ENCODE peak calls at places on chromosome 3, in six cellular contexts. One of them, this sample, is unnamed.
A peak's percentile ranks its signal among the peaks of the same experiment; 100 is the strongest.

GRCh38 chr3:113297741-113298320 is 86.5 kb downstream of the BOC start:
- DNase-seq in A549: no peak
- DNase-seq in K562: no peak
- DNase-seq in GM12878: no peak
- DNase-seq in IMR-90: no peak
- DNase-seq in HepG2: no peak
- DNase-seq in this sample: no peak

GRCh38 chr3:66104535-66104934 is 65.8 kb upstream of the MAGI1 start:
- DNase-seq in A549: no peak
- DNase-seq in IMR-90: no peak
- DNase-seq in HepG2: no peak
- DNase-seq in GM12878: no peak
- DNase-seq in K562: no peak
- DNase-seq in this sample: no peak

GRCh38 chr3:155519081-155519480 is 225.6 kb upstream of the STRIT1 start:
- DNase-seq in GM12878: no peak
- DNase-seq in A549: no peak
- DNase-seq in HepG2: no peak
- DNase-seq in K562: no peak
- DNase-seq in IMR-90: no peak
- DNase-seq in this sample: no peak

GRCh38 chr3:11611271-11611893 is 32.3 kb downstream of the VGLL4 start:
- DNase-seq in GM12878: no peak
- DNase-seq in A549: no peak
- DNase-seq in K562: no peak
- DNase-seq in IMR-90: no peak
- DNase-seq in HepG2: no peak
- DNase-seq in this sample: no peak

GRCh38 chr3:84904212-84904611 is 54.6 kb upstream of the CADM2 start:
- DNase-seq in HepG2: no peak
- DNase-seq in A549: no peak
- DNase-seq in K562: no peak
- DNase-seq in GM12878: no peak
- DNase-seq in IMR-90: no peak
- DNase-seq in this sample: no peak

GRCh38 chr3:96622878-96623277 is 191.5 kb upstream of the EPHA6 start:
- DNase-seq in HepG2: no peak
- DNase-seq in IMR-90: no peak
- DNase-seq in A549: no peak
- DNase-seq in K562: no peak
- DNase-seq in GM12878: no peak
- DNase-seq in this sample: no peak

GRCh38 chr3:55059027-55059629 is 131.3 kb upstream of the LRTM1 start:
- DNase-seq in IMR-90: peak; percentile 55
- DNase-seq in HepG2: no peak
- DNase-seq in GM12878: no peak
- DNase-seq in A549: no peak
- DNase-seq in K562: no peak
- DNase-seq in this sample: no peak

GRCh38 chr3:54278960-54279359 is 156.6 kb downstream of the CACNA2D3 start:
- DNase-seq in GM12878: no peak
- DNase-seq in K562: no peak
- DNase-seq in IMR-90: no peak
- DNase-seq in HepG2: no peak
- DNase-seq in A549: no peak
- DNase-seq in this sample: no peak

GRCh38 chr3:156764761-156765160 is 61.4 kb upstream of the LEKR1 start:
- DNase-seq in GM12878: no peak
- DNase-seq in IMR-90: peak; percentile 29
- DNase-seq in HepG2: no peak
- DNase-seq in K562: no peak
- DNase-seq in A549: no peak
- DNase-seq in this sample: no peak

GRCh38 chr3:197029511-197030167 is at the start of gene MELTF:
- DNase-seq in GM12878: no peak
- DNase-seq in IMR-90: peak; percentile 71
- DNase-seq in HepG2: peak; percentile 27
- DNase-seq in A549: peak; percentile 80
- DNase-seq in K562: peak; percentile 96
- DNase-seq in this sample: peak; percentile 83

GRCh38 chr3:76943671-76944070 is 96.2 kb upstream of the ROBO2 start:
- DNase-seq in IMR-90: peak; percentile 5
- DNase-seq in K562: no peak
- DNase-seq in HepG2: no peak
- DNase-seq in GM12878: no peak
- DNase-seq in A549: no peak
- DNase-seq in this sample: no peak

GRCh38 chr3:141557961-141558706 is 71.3 kb downstream of the RASA2 start:
- DNase-seq in GM12878: no peak
- DNase-seq in IMR-90: no peak
- DNase-seq in K562: peak; percentile 47
- DNase-seq in A549: no peak
- DNase-seq in HepG2: no peak
- DNase-seq in this sample: no peak

GRCh38 chr3:143538577-143538981 is 309.7 kb downstream of the SLC9A9 start:
- DNase-seq in A549: no peak
- DNase-seq in HepG2: no peak
- DNase-seq in IMR-90: peak; percentile 36
- DNase-seq in GM12878: no peak
- DNase-seq in K562: no peak
- DNase-seq in this sample: no peak

GRCh38 chr3:64224826-64225606 is at the start of gene PRICKLE2:
- DNase-seq in GM12878: peak; percentile 35
- DNase-seq in A549: peak; percentile 69
- DNase-seq in HepG2: no peak
- DNase-seq in IMR-90: peak; percentile 96
- DNase-seq in K562: no peak
- DNase-seq in this sample: peak; percentile 32

GRCh38 chr3:5045961-5046360 is 66.7 kb downstream of the BHLHE40 start:
- DNase-seq in HepG2: no peak
- DNase-seq in A549: no peak
- DNase-seq in GM12878: no peak
- DNase-seq in K562: no peak
- DNase-seq in IMR-90: no peak
- DNase-seq in this sample: no peak

GRCh38 chr3:178676077-178676476 is 139.8 kb downstream of the KCNMB2 start:
- DNase-seq in A549: no peak
- DNase-seq in K562: no peak
- DNase-seq in HepG2: no peak
- DNase-seq in IMR-90: no peak
- DNase-seq in GM12878: no peak
- DNase-seq in this sample: no peak

GRCh38 chr3:106030620-106030945 is 161.8 kb upstream of the CBLB start:
- DNase-seq in A549: no peak
- DNase-seq in K562: no peak
- DNase-seq in GM12878: no peak
- DNase-seq in HepG2: no peak
- DNase-seq in IMR-90: peak; percentile 71
- DNase-seq in this sample: no peak

GRCh38 chr3:19947549-19948071 is 713 bp downstream of the RAB5A start:
- DNase-seq in HepG2: peak; percentile 42
- DNase-seq in IMR-90: peak; percentile 41
- DNase-seq in GM12878: no peak
- DNase-seq in A549: peak; percentile 58
- DNase-seq in K562: peak; percentile 66
- DNase-seq in this sample: peak; percentile 46

GRCh38 chr3:55511895-55512585 is 24.9 kb upstream of the WNT5A start:
- DNase-seq in GM12878: no peak
- DNase-seq in HepG2: no peak
- DNase-seq in A549: no peak
- DNase-seq in IMR-90: peak; percentile 84
- DNase-seq in K562: no peak
- DNase-seq in this sample: no peak

GRCh38 chr3:62712776-62713175 is 162.4 kb downstream of the CADPS start:
- DNase-seq in GM12878: no peak
- DNase-seq in IMR-90: no peak
- DNase-seq in A549: no peak
- DNase-seq in HepG2: no peak
- DNase-seq in K562: no peak
- DNase-seq in this sample: no peak

GRCh38 chr3:179528786-179529185 is 33.9 kb upstream of the ACTL6A start:
- DNase-seq in IMR-90: peak; percentile 72
- DNase-seq in GM12878: no peak
- DNase-seq in A549: no peak
- DNase-seq in HepG2: no peak
- DNase-seq in K562: no peak
- DNase-seq in this sample: no peak

GRCh38 chr3:177574232-177574856 is 377.1 kb upstream of the TBL1XR1 start:
- DNase-seq in A549: peak; percentile 22
- DNase-seq in IMR-90: peak; percentile 81
- DNase-seq in GM12878: no peak
- DNase-seq in HepG2: peak; percentile 71
- DNase-seq in K562: peak; percentile 12
- DNase-seq in this sample: no peak

GRCh38 chr3:140442621-140443020 is 235.2 kb upstream of the TRIM42 start:
- DNase-seq in K562: no peak
- DNase-seq in HepG2: no peak
- DNase-seq in A549: no peak
- DNase-seq in GM12878: no peak
- DNase-seq in IMR-90: no peak
- DNase-seq in this sample: no peak

GRCh38 chr3:198080521-198081384 is 120.7 kb downstream of the LMLN start:
- DNase-seq in GM12878: no peak
- DNase-seq in A549: peak; percentile 10
- DNase-seq in K562: peak; percentile 76
- DNase-seq in IMR-90: peak; percentile 56
- DNase-seq in HepG2: peak; percentile 18
- DNase-seq in this sample: peak; percentile 59

GRCh38 chr3:190747566-190747965 is 114.9 kb downstream of the GMNC start:
- DNase-seq in K562: no peak
- DNase-seq in GM12878: no peak
- DNase-seq in HepG2: no peak
- DNase-seq in A549: no peak
- DNase-seq in IMR-90: no peak
- DNase-seq in this sample: no peak

GRCh38 chr3:79052054-79052681 is 715.6 kb downstream of the ROBO1 start:
- DNase-seq in A549: no peak
- DNase-seq in HepG2: peak; percentile 40
- DNase-seq in K562: no peak
- DNase-seq in GM12878: no peak
- DNase-seq in IMR-90: no peak
- DNase-seq in this sample: no peak

DNA sequence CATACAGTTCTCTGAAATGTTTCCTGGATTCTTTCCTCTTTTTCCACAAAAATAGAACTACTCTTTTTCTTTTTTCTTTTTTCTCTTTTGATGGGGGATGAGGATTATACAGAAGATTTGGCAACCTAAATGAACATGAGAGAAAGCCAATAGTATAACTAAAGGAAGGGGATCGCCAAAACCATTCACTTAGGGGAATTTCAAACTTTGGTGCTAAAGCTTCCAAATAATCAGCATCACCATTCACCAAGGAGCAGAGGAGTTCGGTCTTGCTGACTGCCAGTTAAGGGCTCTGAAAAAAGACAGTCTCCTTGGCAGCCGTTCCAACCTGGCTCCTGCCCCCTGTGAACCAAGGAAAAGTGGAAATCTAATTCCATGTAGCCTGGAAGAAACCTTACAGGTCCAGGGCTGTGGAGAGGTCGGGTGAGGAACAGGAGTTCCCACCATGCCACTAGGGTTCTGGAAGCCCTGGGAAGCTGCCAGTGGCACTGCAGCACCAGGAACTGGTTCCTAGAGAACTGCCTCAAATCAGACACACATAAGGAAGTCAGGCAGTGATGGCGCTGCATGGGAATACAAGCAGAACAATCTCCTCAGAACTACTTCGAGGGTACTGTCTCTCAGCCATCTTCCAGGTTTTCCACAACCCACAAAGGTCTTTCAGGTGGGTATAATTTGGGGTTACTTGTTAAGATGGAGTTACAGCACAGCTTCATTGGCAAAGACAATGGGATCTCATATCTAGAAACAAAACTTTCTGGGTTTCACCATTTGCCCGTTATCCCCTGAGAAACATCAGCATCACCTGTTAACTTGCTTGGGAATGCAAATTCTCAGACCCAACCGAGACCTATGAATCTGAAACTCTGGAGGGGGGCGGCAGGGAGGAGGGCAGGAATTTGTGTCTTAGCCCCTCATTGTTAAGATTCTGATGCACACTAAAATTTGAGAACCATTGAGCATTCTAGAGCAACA is 176.7 kb downstream of the TNIK start:
- DNase-seq in IMR-90: no peak
- DNase-seq in K562: no peak
- DNase-seq in HepG2: no peak
- DNase-seq in GM12878: peak; percentile 71
- DNase-seq in A549: no peak
- DNase-seq in this sample: no peak
- TF ChIP-seq BHLHE40 in IMR-90: no peak
- TF ChIP-seq BHLHE40 in K562: no peak
- TF ChIP-seq BHLHE40 in HepG2: no peak
- TF ChIP-seq BHLHE40 in GM12878: no peak
- TF ChIP-seq BHLHE40 in A549: no peak
- TF ChIP-seq BHLHE40 in this sample: no peak

DNA sequence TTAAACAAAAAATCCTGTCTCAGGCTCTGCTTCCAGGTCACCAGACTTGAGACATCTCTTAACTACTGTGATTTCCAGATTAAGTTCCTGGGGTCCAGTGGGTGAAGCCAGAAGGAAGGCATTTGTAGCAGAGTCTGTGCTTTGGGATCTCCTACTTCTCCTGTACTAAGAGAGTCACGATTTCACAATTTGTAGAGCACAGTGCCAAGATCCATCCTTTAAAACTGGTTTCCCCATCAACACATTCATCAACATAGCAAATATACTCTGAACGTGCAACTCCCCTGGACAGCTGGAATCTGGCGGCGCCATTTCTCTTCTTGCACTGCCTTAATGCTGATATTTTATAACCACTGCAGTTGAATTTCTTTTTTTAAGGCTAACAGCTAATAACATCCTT is 33.2 kb downstream of the CDCP1 start:
- DNase-seq in K562: no peak
- DNase-seq in GM12878: no peak
- DNase-seq in IMR-90: peak; percentile 34
- DNase-seq in HepG2: no peak
- DNase-seq in A549: no peak
- DNase-seq in this sample: no peak
- TF ChIP-seq BHLHE40 in K562: no peak
- TF ChIP-seq BHLHE40 in GM12878: no peak
- TF ChIP-seq BHLHE40 in IMR-90: no peak
- TF ChIP-seq BHLHE40 in HepG2: no peak
- TF ChIP-seq BHLHE40 in A549: no peak
- TF ChIP-seq BHLHE40 in this sample: no peak

GRCh38 chr3:48023377-48023776 is 7.2 kb upstream of the MAP4 start:
- DNase-seq in HepG2: peak; percentile 67
- DNase-seq in GM12878: no peak
- DNase-seq in A549: no peak
- DNase-seq in IMR-90: peak; percentile 13
- DNase-seq in K562: no peak
- DNase-seq in this sample: no peak
- TF ChIP-seq BHLHE40 in HepG2: no peak
- TF ChIP-seq BHLHE40 in GM12878: no peak
- TF ChIP-seq BHLHE40 in A549: no peak
- TF ChIP-seq BHLHE40 in IMR-90: no peak
- TF ChIP-seq BHLHE40 in K562: no peak
- TF ChIP-seq BHLHE40 in this sample: no peak

GRCh38 chr3:52052831-52053306 is 3.5 kb downstream of the DUSP7 start:
- DNase-seq in A549: peak; percentile 38
- DNase-seq in K562: peak; percentile 65
- DNase-seq in GM12878: peak; percentile 36
- DNase-seq in HepG2: peak; percentile 53
- DNase-seq in IMR-90: peak; percentile 77
- DNase-seq in this sample: no peak
- TF ChIP-seq BHLHE40 in A549: no peak
- TF ChIP-seq BHLHE40 in K562: no peak
- TF ChIP-seq BHLHE40 in GM12878: no peak
- TF ChIP-seq BHLHE40 in HepG2: no peak
- TF ChIP-seq BHLHE40 in IMR-90: peak; percentile 7
- TF ChIP-seq BHLHE40 in this sample: no peak